ENCODE peak calls at places on chromosomes 16 and 17, in nine cellular contexts. B, J, L, Q, P, S, E, F and K are unnamed samples.

GRCh38 chr16:77780378-77780837 is 8.0 kb upstream of the VAT1L start:
- DNase-seq in E (peak; percentile 97), Q (peak; percentile 91), B (peak; percentile 99), S (no peak), J (no peak), L (no peak), F (no peak), P (no peak), K (peak; percentile 95)

GRCh38 chr17:75589919-75590303 is 2.3 kb downstream of the MYO15B start:
- DNase-seq in B (no peak), Q (no peak), E (no peak), F (peak; percentile 32), P (no peak), J (no peak), S (no peak), L (no peak), K (peak; percentile 24)

GRCh38 chr17:14510136-14510535 is 209.3 kb downstream of the HS3ST3B1 start:
- DNase-seq in B (no peak), F (no peak), P (no peak), Q (no peak), S (no peak), L (no peak), J (no peak), E (peak; percentile 5), K (no peak)

GRCh38 chr16:57865746-57866528 is 63.6 kb upstream of the KIFC3 start:
- DNase-seq in Q (no peak), S (no peak), L (no peak), F (no peak), P (no peak), B (no peak), E (no peak), J (no peak), K (peak; percentile 57)

GRCh38 chr16:78666318-78666717 is 566.9 kb downstream of the WWOX start:
- DNase-seq in B (no peak), Q (no peak), L (no peak), P (no peak), E (no peak), F (no peak), S (no peak), J (no peak), K (no peak)

GRCh38 chr16:88651276-88651988 is 579 bp upstream of the CYBA start:
- DNase-seq in E (no peak), B (no peak), S (no peak), P (no peak), F (peak; percentile 48), L (peak; percentile 35), J (peak; percentile 85), Q (no peak), K (no peak)

GRCh38 chr17:50260501-50260911 is 13.8 kb upstream of the TMEM92 start:
- DNase-seq in E (no peak), F (no peak), Q (no peak), J (no peak), P (no peak), S (no peak), L (no peak), B (no peak), K (no peak)

GRCh38 chr17:38415250-38416194 is 12.7 kb upstream of the ARHGAP23 start:
- DNase-seq in L (no peak), J (peak; percentile 76), B (no peak), S (no peak), Q (no peak), P (no peak), E (peak; percentile 45), F (no peak), K (no peak)

GRCh38 chr17:3810019-3810418 is 9.0 kb upstream of the ITGAE start:
- DNase-seq in P (no peak), S (no peak), J (no peak), L (no peak), E (no peak), F (no peak), B (no peak), Q (no peak), K (no peak)

GRCh38 chr16:78563905-78564304 is 464.5 kb downstream of the WWOX start:
- DNase-seq in E (no peak), Q (no peak), J (no peak), S (no peak), L (no peak), F (no peak), P (no peak), B (peak; percentile 4), K (no peak)

GRCh38 chr16:71840052-71840451 is 5.7 kb upstream of the ATXN1L start:
- DNase-seq in Q (no peak), E (peak; percentile 10), P (no peak), B (peak; percentile 7), S (no peak), F (no peak), L (no peak), J (no peak), K (peak; percentile 36)

GRCh38 chr16:66511615-66512500 is 38.1 kb downstream of the TK2 start:
- DNase-seq in L (no peak), Q (peak; percentile 56), S (no peak), F (no peak), E (peak; percentile 70), P (no peak), J (peak; percentile 80), B (peak; percentile 86), K (peak; percentile 86)

GRCh38 chr17:64262125-64262421 is 987 bp downstream of the TEX2 start:
- DNase-seq in Q (no peak), L (no peak), F (no peak), P (no peak), S (no peak), E (no peak), J (no peak), B (no peak), K (peak; percentile 18)

GRCh38 chr17:54754560-54754959 is 146.1 kb upstream of the TOM1L1 start:
- DNase-seq in E (no peak), Q (no peak), J (no peak), P (no peak), B (no peak), F (no peak), S (no peak), L (peak; percentile 30), K (no peak)

GRCh38 chr17:82101301-82101715 is 3.3 kb upstream of the FASN start:
- DNase-seq in L (no peak), P (no peak), F (no peak), B (no peak), S (no peak), J (no peak), Q (no peak), E (no peak), K (no peak)

GRCh38 chr17:75370288-75370687 is 35.2 kb downstream of the GRB2 start:
- DNase-seq in L (no peak), Q (no peak), E (no peak), S (no peak), J (no peak), F (peak; percentile 36), B (no peak), P (no peak), K (peak; percentile 74)

GRCh38 chr16:57372372-57373116 is at the start of gene CX3CL1:
- DNase-seq in L (peak; percentile 56), Q (no peak), F (peak; percentile 60), E (no peak), S (peak; percentile 63), J (peak; percentile 74), B (peak; percentile 75), P (no peak), K (peak; percentile 80)

GRCh38 chr16:55294947-55295346 is 29.1 kb upstream of the IRX6 start:
- DNase-seq in B (peak; percentile 36), L (no peak), F (no peak), Q (no peak), J (no peak), P (no peak), E (no peak), S (no peak), K (peak; percentile 24)